ENCODE peak calls at places on chromosomes 16 and 17, in five cellular contexts. Z is activated CD4-positive, alpha-beta memory T cell treated with anti-CD3 and anti-CD28 coated beads, Interleukin-2, amount 10 ng/mL, durations not matched to agents 7 days and 5 days; P is activated CD4-positive, alpha-beta T cell treated with anti-CD3 and anti-CD28 coated beads, Interleukin-2, amount 50 U/mL, for 24 hours; U is GM12865; V is NCI-H1092 treated with DMSO at 0.1 percent for 48 hours. C is an unnamed sample.

GRCh38 chr16:1669698-1670097 is 8.4 kb upstream of the JPT2 start:
- DNase-seq in Z (no peak), P (no peak), U (no peak), V (no peak), C (no peak)

GRCh38 chr17:77208217-77208808 is 67.5 kb downstream of the SEC14L1 start:
- DNase-seq in Z (no peak), P (no peak), U (no peak), V (peak; percentile 50), C (no peak)

GRCh38 chr17:76940293-76940692 is 72.1 kb downstream of the MGAT5B start:
- DNase-seq in Z (no peak), P (no peak), U (no peak), V (no peak), C (no peak)

GRCh38 chr16:28283798-28284577 is 8.3 kb upstream of the SBK1 start:
- DNase-seq in Z (no peak), P (no peak), U (no peak), V (no peak), C (no peak)

GRCh38 chr16:56916571-56917403 is 15.2 kb upstream of the HERPUD1 start:
- DNase-seq in Z (peak; percentile 45), P (no peak), U (peak; percentile 87), V (no peak), C (no peak)

GRCh38 chr17:66673668-66674276 is 161.1 kb upstream of the CACNG5 start:
- DNase-seq in Z (peak; percentile 50), P (no peak), U (peak; percentile 46), V (peak; percentile 21), C (peak; percentile 24)

GRCh38 chr17:80313160-80313829 is 52.6 kb downstream of the RNF213 start:
- DNase-seq in Z (no peak), P (no peak), U (no peak), V (no peak), C (no peak)

GRCh38 chr17:45221081-45221996 is at the start of gene FMNL1:
- DNase-seq in Z (peak; percentile 81), P (no peak), U (peak; percentile 87), V (peak; percentile 14), C (peak; percentile 74)

GRCh38 chr17:44084131-44084538 is 13.6 kb downstream of the G6PC3 start:
- DNase-seq in Z (peak; percentile 26), P (no peak), U (no peak), V (no peak), C (peak; percentile 56)

GRCh38 chr17:67244621-67245072 is 349 bp downstream of the HELZ start:
- DNase-seq in Z (peak; percentile 24), P (no peak), U (no peak), V (no peak), C (no peak)

GRCh38 chr16:64933890-64934289 is 188.0 kb downstream of the CDH11 start:
- DNase-seq in Z (no peak), P (no peak), U (no peak), V (no peak), C (no peak)

GRCh38 chr16:51922476-51922875 is 624.5 kb downstream of the TOX3 start:
- DNase-seq in Z (no peak), P (no peak), U (no peak), V (no peak), C (no peak)

GRCh38 chr16:85238233-85238647 is 126.0 kb upstream of the CIBAR2 start:
- DNase-seq in Z (no peak), P (no peak), U (no peak), V (peak; percentile 91), C (no peak)